ENCODE peak calls at places on chromosomes 3 and 15, in nine cellular contexts. Y is Peyer's patch, Q is uterus, R is heart left ventricle, V is A549, U is breast epithelium, L is tibial nerve, I is transverse colon, W is ovary. P is an unnamed sample.
A peak's percentile ranks its signal among the peaks of the same experiment; 100 is the strongest.

GRCh38 chr3:45029661-45030060 is 3.6 kb downstream of the CLEC3B start:
- DNase-seq in Y (no peak), Q (peak; percentile 26), R (peak; percentile 50), V (no peak), U (no peak), L (no peak), I (no peak), W (no peak), P (no peak)

GRCh38 chr3:50287262-50287661 is 5.0 kb downstream of the IFRD2 start:
- DNase-seq in Y (no peak), Q (no peak), R (peak; percentile 80), V (no peak), U (no peak), L (no peak), I (no peak), W (no peak), P (no peak)

GRCh38 chr15:75673426-75674247 is 25.9 kb downstream of the SNX33 start:
- DNase-seq in Y (no peak), Q (peak; percentile 91), R (peak; percentile 89), V (no peak), U (no peak), L (peak; percentile 82), I (peak; percentile 65), W (peak; percentile 86), P (peak; percentile 98)

GRCh38 chr3:127045435-127046045 is 62.6 kb downstream of the PLXNA1 start:
- DNase-seq in Y (no peak), Q (no peak), R (no peak), V (no peak), U (no peak), L (no peak), I (no peak), W (no peak), P (no peak)

GRCh38 chr3:184636774-184637316 is 75.0 kb downstream of the MAGEF1 start:
- DNase-seq in Y (no peak), Q (peak; percentile 43), R (no peak), V (peak; percentile 24), U (peak; percentile 35), L (no peak), I (no peak), W (no peak), P (peak; percentile 85)

GRCh38 chr3:5197470-5198312 is 10.2 kb downstream of the EDEM1 start:
- DNase-seq in Y (no peak), Q (no peak), R (no peak), V (no peak), U (no peak), L (no peak), I (no peak), W (no peak), P (peak; percentile 73)

GRCh38 chr3:89570465-89570864 is 463.0 kb downstream of the EPHA3 start:
- DNase-seq in Y (no peak), Q (no peak), R (peak; percentile 23), V (no peak), U (no peak), L (no peak), I (no peak), W (no peak), P (no peak)

GRCh38 chr3:113329757-113330156 is 111.5 kb downstream of the CFAP44 start:
- DNase-seq in Y (no peak), Q (no peak), R (no peak), V (no peak), U (no peak), L (no peak), I (no peak), W (no peak), P (no peak)

GRCh38 chr3:10387881-10388621 is 67.1 kb upstream of the SEC13 start:
- DNase-seq in Y (no peak), Q (no peak), R (no peak), V (no peak), U (no peak), L (no peak), I (no peak), W (no peak), P (no peak)

GRCh38 chr3:128280466-128281455 is 127.5 kb downstream of the EEFSEC start:
- DNase-seq in Y (no peak), Q (no peak), R (no peak), V (no peak), U (no peak), L (no peak), I (no peak), W (no peak), P (no peak)

GRCh38 chr15:82146990-82147461 is 101.2 kb upstream of the MEX3B start:
- DNase-seq in Y (no peak), Q (no peak), R (no peak), V (peak; percentile 49), U (no peak), L (no peak), I (no peak), W (no peak), P (no peak)

GRCh38 chr3:50194903-50195500 is 3.6 kb downstream of the GNAT1 start:
- DNase-seq in Y (no peak), Q (no peak), R (no peak), V (peak; percentile 41), U (no peak), L (no peak), I (no peak), W (no peak), P (peak; percentile 30)

GRCh38 chr3:181623924-181624694 is 87.6 kb upstream of the SOX2 start:
- DNase-seq in Y (no peak), Q (no peak), R (no peak), V (peak; percentile 9), U (no peak), L (no peak), I (no peak), W (no peak), P (no peak)

GRCh38 chr3:181619897-181620296 is 91.8 kb upstream of the SOX2 start:
- DNase-seq in Y (no peak), Q (no peak), R (no peak), V (no peak), U (no peak), L (no peak), I (no peak), W (no peak), P (no peak)

GRCh38 chr3:181618260-181618659 is 93.5 kb upstream of the SOX2 start:
- DNase-seq in Y (no peak), Q (no peak), R (no peak), V (no peak), U (no peak), L (no peak), I (no peak), W (no peak), P (no peak)

GRCh38 chr3:181616088-181617070 is 95.3 kb upstream of the SOX2 start:
- DNase-seq in Y (no peak), Q (no peak), R (no peak), V (no peak), U (no peak), L (no peak), I (no peak), W (no peak), P (no peak)

DNA sequence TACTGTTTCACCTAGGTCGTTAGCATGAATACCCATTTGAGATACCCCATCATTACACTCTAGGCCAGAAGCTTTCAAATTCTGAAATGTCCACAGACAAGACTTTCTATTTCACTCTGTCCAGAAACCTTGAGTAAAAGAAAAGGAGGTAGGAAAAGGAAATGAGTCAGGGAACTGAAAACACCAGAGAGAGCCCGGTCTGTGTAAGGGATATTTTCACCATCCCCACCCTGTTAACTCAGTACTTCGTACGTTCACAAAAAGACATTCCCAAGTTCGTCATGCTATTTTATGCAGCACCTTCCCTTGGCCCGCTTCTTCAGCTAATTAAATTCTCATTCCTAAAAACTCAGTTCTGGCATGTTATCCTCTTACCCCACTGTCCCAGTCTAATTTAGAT is 89.4 kb upstream of the SOX2 start:
- DNase-seq in Y (no peak), Q (no peak), R (no peak), V (no peak), U (no peak), L (no peak), I (no peak), W (no peak), P (no peak)
- TF ChIP-seq POLR2A in Y (no peak), Q (no peak), R (no peak), V (no peak), U (no peak), L (no peak), I (no peak), W (no peak), P (no peak)

GRCh38 chr3:32815812-32816438 is 1.9 kb upstream of the TRIM71 start:
- DNase-seq in Y (no peak), Q (no peak), R (no peak), V (no peak), U (no peak), L (no peak), I (no peak), W (no peak), P (peak; percentile 47)
- H3K4me3 ChIP-seq in Y (peak overlapping the region; percentile 35), Q (no peak overlapping the region), R (no peak overlapping the region), V (peak overlapping the region; percentile 49), U (peak overlapping the region; percentile 48), L (peak overlapping the region; percentile 54), I (no peak overlapping the region), W (no peak overlapping the region), P (peak overlapping the region; percentile 48)

GRCh38 chr3:195209083-195209835 is 61.7 kb downstream of the XXYLT1 start:
- DNase-seq in Y (no peak), Q (peak; percentile 43), R (peak; percentile 50), V (no peak), U (no peak), L (no peak), I (no peak), W (peak; percentile 51), P (peak; percentile 52)

GRCh38 chr3:195208631-195209030 is 62.3 kb downstream of the XXYLT1 start:
- DNase-seq in Y (no peak), Q (peak; percentile 11), R (no peak), V (no peak), U (no peak), L (no peak), I (no peak), W (no peak), P (no peak)

GRCh38 chr3:195207056-195207455 is 63.9 kb downstream of the XXYLT1 start:
- DNase-seq in Y (no peak), Q (peak; percentile 14), R (no peak), V (no peak), U (no peak), L (no peak), I (no peak), W (no peak), P (no peak)

GRCh38 chr3:195207731-195208130 is 63.2 kb downstream of the XXYLT1 start:
- DNase-seq in Y (no peak), Q (peak; percentile 27), R (no peak), V (no peak), U (no peak), L (no peak), I (no peak), W (no peak), P (no peak)

GRCh38 chr3:195208183-195208582 is 62.8 kb downstream of the XXYLT1 start:
- DNase-seq in Y (no peak), Q (peak; percentile 13), R (no peak), V (no peak), U (no peak), L (no peak), I (peak; percentile 44), W (no peak), P (no peak)
- TF ChIP-seq POLR2A in Y (no peak), Q (no peak), R (no peak), V (no peak), U (no peak), L (no peak), I (no peak), W (no peak), P (no peak)

DNA sequence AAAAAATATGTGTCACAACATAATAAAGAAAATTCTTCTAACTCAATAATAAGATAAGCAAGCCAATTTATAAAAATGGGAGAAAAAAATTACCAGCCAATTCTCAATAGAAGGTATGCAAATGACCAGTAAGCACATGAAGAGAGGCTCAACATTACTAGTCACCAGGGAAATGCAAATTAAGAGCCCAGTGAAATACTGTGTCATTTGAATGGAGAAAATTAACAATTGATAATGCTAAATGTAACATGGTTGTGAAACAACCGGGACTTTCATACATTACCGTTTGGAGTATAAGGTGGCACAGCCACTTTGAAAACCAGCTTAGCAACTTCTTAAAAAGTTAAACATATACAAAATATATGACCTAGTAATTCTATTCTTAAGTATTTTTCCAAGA is 460.7 kb downstream of the IGSF11 start:
- DNase-seq in Y (no peak), Q (no peak), R (no peak), V (no peak), U (no peak), L (no peak), I (no peak), W (no peak), P (no peak)
- H3K4me3 ChIP-seq in Y (no peak overlapping the region), Q (no peak overlapping the region), R (no peak overlapping the region), V (no peak overlapping the region), U (no peak overlapping the region), L (no peak overlapping the region), I (no peak overlapping the region), W (no peak overlapping the region), P (no peak overlapping the region)

P was measured in NB4.